ENCODE peak calls at places on chromosomes 4 and X, in four cellular contexts. G, S, D and C are unnamed samples.

GRCh38 chr4:17577660-17578481 is 873 bp downstream of the LAP3 start:
- DNase-seq in G (no peak), S (peak), D (peak), C (peak)

GRCh38 chr4:114318309-114318708 is 280.3 kb upstream of the UGT8 start:
- DNase-seq in G (no peak), S (no peak), D (no peak), C (no peak)

GRCh38 chr4:87038837-87039715 is 104.3 kb downstream of the AFF1 start:
- DNase-seq in G (peak), S (peak), D (peak), C (peak)

GRCh38 chr4:169031392-169031791 is 21.3 kb upstream of the CBR4 start:
- DNase-seq in G (no peak), S (no peak), D (no peak), C (no peak)

GRCh38 chr4:140257461-140258305 is 103.7 kb upstream of the MAML3 start:
- DNase-seq in G (no peak), S (no peak), D (no peak), C (no peak)

GRCh38 chrX:87338510-87338909 is 179.1 kb upstream of the KLHL4 start:
- DNase-seq in G (peak), S (no peak), D (no peak), C (no peak)

GRCh38 chrX:75968293-75968692 is 183.2 kb upstream of the MAGEE2 start:
- DNase-seq in G (no peak), S (no peak), D (no peak), C (no peak)

GRCh38 chr4:139368990-139369389 is 66.7 kb upstream of the NDUFC1 start:
- DNase-seq in G (no peak), S (no peak), D (no peak), C (no peak)

GRCh38 chrX:136541294-136541693 is 9.3 kb downstream of the VGLL1 start:
- DNase-seq in G (no peak), S (no peak), D (no peak), C (no peak)